ENCODE peak calls at places on chromosomes 12 and 14, in six cellular contexts. T is brain microvascular endothelial cell, J is retinal pigment epithelial cell, P is uterus, S is fibroblast of lung, R is psoas muscle. E is an unnamed sample.
A peak's percentile ranks its signal among the peaks of the same experiment; 100 is the strongest.

GRCh38 chr12:24997970-24998582 is 49.2 kb upstream of the BCAT1 start:
- DNase-seq in T (peak; percentile 86), J (peak; percentile 80), P (no peak), S (peak; percentile 95), R (no peak), E (peak; percentile 94)

GRCh38 chr14:69685716-69686115 is 74.3 kb downstream of the SUSD6 start:
- DNase-seq in T (no peak), J (no peak), P (peak; percentile 68), S (peak; percentile 67), R (peak; percentile 87), E (peak; percentile 60)

GRCh38 chr12:44431647-44432352 is 444.3 kb downstream of the NELL2 start:
- DNase-seq in T (no peak), J (no peak), P (no peak), S (no peak), R (no peak), E (no peak)

GRCh38 chr12:120283318-120283717 is 8.4 kb downstream of the RNU4-2 start:
- DNase-seq in T (no peak), J (no peak), P (no peak), S (no peak), R (no peak), E (no peak)

GRCh38 chr14:59278111-59278510 is 89.6 kb downstream of the DAAM1 start:
- DNase-seq in T (peak; percentile 90), J (peak; percentile 86), P (no peak), S (peak; percentile 89), R (no peak), E (peak; percentile 90)

GRCh38 chr12:42587564-42588307 is 1.8 kb downstream of the PRICKLE1 start:
- DNase-seq in T (no peak), J (no peak), P (no peak), S (no peak), R (no peak), E (no peak)

GRCh38 chr12:105020241-105020962 is 34.3 kb downstream of the NOPCHAP1 start:
- DNase-seq in T (no peak), J (no peak), P (no peak), S (no peak), R (no peak), E (no peak)

GRCh38 chr12:101074940-101075680 is 134.9 kb downstream of the SLC5A8 start:
- DNase-seq in T (no peak), J (no peak), P (no peak), S (no peak), R (no peak), E (no peak)

GRCh38 chr14:35158951-35159653 is 36.8 kb downstream of the PRORP start:
- DNase-seq in T (peak; percentile 16), J (peak; percentile 84), P (no peak), S (no peak), R (no peak), E (no peak)

GRCh38 chr12:30187426-30187825 is 403.7 kb upstream of the TMTC1 start:
- DNase-seq in T (no peak), J (no peak), P (no peak), S (no peak), R (no peak), E (no peak)

GRCh38 chr12:67539329-67539728 is 109.2 kb upstream of the DYRK2 start:
- DNase-seq in T (no peak), J (no peak), P (no peak), S (no peak), R (no peak), E (no peak)

GRCh38 chr12:74283646-74284045 is 254.0 kb upstream of the ATXN7L3B start:
- DNase-seq in T (no peak), J (no peak), P (no peak), S (no peak), R (no peak), E (no peak)

GRCh38 chr12:96698965-96699364 is 208.1 kb upstream of the NEDD1 start:
- DNase-seq in T (no peak), J (no peak), P (no peak), S (no peak), R (no peak), E (no peak)

GRCh38 chr14:99809376-99809775 is 16.2 kb downstream of the EML1 start:
- DNase-seq in T (no peak), J (no peak), P (peak; percentile 85), S (peak; percentile 90), R (peak; percentile 92), E (no peak)

GRCh38 chr12:103969391-103969790 is 3.7 kb downstream of the TDG start:
- DNase-seq in T (peak; percentile 37), J (no peak), P (no peak), S (no peak), R (no peak), E (no peak)
- H3K4me3 ChIP-seq in T (no peak overlapping the region), J (no peak overlapping the region), P (no peak overlapping the region), S (peak overlapping the region; percentile 2), R (no peak overlapping the region), E (no peak overlapping the region)

GRCh38 chr14:104826197-104826857 is 25.4 kb downstream of the ZBTB42 start:
- DNase-seq in T (peak; percentile 44), J (no peak), P (peak; percentile 87), S (peak; percentile 74), R (peak; percentile 94), E (peak; percentile 58)
- TF ChIP-seq CTCF in T (peak; percentile 62), J (peak; percentile 56), P (peak; percentile 95), S (peak; percentile 31), R (peak; percentile 77), E (peak; percentile 74)

DNA sequence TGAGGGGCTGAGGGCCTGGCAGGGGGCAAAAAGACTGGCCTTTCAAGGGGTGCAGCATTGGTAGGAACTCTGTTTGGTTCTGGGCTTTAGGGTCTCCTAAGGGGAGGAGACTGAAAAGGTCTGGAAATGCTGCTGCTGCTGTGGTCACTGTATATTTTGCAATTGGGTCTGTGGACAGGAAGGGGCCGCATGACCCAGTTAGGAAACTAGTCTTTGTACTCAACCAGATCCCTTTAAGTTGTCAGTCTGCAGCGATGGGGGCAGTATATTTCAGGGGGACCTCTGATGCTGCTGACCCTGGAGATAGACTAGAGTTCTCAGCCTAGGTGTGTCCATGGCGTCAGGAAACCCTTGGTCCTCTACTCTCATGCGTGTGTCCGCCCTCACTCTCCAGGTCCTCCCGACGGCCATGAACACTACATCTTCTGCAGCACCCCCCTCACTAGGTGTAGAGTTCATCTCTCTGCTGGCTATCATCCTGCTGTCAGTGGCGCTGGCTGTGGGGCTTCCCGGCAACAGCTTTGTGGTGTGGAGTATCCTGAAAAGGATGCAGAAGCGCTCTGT is 4.0 kb downstream of the LTB4R start:
- DNase-seq in T (no peak), J (no peak), P (no peak), S (no peak), R (no peak), E (no peak)
- H3K4me3 ChIP-seq in T (no peak overlapping the region), J (no peak overlapping the region), P (no peak overlapping the region), S (no peak overlapping the region), R (peak overlapping the region; percentile 34), E (no peak overlapping the region)

DNA sequence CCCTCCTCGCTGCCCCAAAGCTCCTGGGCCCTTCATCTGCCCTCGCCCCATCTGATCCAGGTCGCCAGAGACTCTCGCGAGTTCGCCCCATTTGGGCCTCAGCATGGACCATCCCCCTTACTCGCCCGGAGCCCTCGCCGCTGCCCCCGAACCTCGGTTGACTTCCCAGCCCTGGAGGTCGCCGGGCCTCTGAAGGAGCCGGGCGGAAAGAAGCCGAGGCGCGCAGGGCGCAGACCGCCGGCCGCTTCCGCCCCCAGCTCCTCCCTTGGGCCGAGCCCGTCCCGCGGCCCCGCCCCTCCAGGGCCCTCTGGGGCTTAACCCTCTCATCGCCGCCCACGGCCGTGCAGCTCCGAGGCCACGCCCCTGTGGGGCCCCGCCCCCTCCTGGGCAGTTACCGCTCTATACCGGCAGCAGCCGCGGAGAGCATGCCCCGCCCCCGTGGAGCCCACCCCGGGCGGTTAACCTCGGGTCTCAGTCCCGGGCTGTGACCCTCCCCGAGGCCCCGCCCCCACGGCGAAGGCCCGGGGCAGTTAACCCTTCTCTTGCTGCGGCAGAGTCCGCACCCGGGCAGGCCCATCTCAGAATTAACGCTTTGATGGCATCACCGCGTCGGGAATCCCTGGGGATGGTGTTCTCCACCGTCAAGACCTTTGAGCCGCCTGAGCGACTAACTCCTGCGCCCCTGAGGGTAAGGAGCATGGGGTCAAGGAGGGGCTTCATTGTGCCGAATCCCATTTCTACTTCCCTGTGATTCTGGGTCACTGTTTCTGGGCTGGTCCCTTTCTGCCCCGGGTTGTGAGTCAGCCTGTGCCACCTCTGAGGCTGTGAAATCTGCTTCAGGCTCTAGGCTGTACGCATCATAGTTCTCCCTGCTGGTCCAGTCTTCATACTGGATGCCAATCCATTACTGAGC is at the start of gene SPSB2:
- DNase-seq in T (peak; percentile 93), J (peak; percentile 84), P (peak; percentile 98), S (peak; percentile 94), R (peak; percentile 98), E (peak; percentile 97)
- TF ChIP-seq CTCF in T (no peak), J (no peak), P (no peak), S (no peak), R (no peak), E (no peak)

GRCh38 chr12:32534698-32535097 is 135.3 kb downstream of the FGD4 start:
- DNase-seq in T (no peak), J (no peak), P (no peak), S (no peak), R (no peak), E (no peak)

GRCh38 chr12:32533971-32534590 is 134.7 kb downstream of the FGD4 start:
- DNase-seq in T (peak; percentile 96), J (peak; percentile 62), P (peak; percentile 34), S (peak; percentile 99), R (peak; percentile 79), E (peak; percentile 95)

GRCh38 chr12:32532951-32533350 is 133.6 kb downstream of the FGD4 start:
- DNase-seq in T (no peak), J (no peak), P (no peak), S (no peak), R (no peak), E (no peak)

GRCh38 chr12:32536000-32536345 is 136.6 kb downstream of the FGD4 start:
- DNase-seq in T (no peak), J (no peak), P (no peak), S (no peak), R (no peak), E (no peak)

GRCh38 chr12:32535260-32535999 is 136.1 kb downstream of the FGD4 start:
- DNase-seq in T (peak; percentile 68), J (peak; percentile 55), P (peak; percentile 47), S (peak; percentile 83), R (peak; percentile 91), E (peak; percentile 75)
- H3K4me3 ChIP-seq in T (peak overlapping the region; percentile 55), J (no peak overlapping the region), P (no peak overlapping the region), S (peak overlapping the region; percentile 51), R (peak overlapping the region; percentile 68), E (peak overlapping the region; percentile 50)

E was measured in astrocyte of the spinal cord.